ENCODE peak calls at places on chromosomes 4 and X, in nine cellular contexts. E, P, R, V, M, Z, J, H and B are unnamed samples.

GRCh38 chrX:113726898-113727297 is 857.0 kb upstream of the HTR2C start:
- DNase-seq in V (no peak), E (no peak), H (no peak), M (no peak), R (no peak), P (no peak), Z (no peak), J (no peak), B (no peak)

GRCh38 chrX:22889824-22890223 is 109.9 kb upstream of the DDX53 start:
- DNase-seq in V (no peak), H (no peak), J (no peak), M (no peak), R (peak; percentile 71), Z (no peak), P (no peak), E (no peak), B (no peak)

GRCh38 chr4:8427761-8428287 is 12.7 kb downstream of the ACOX3 start:
- DNase-seq in P (no peak), M (peak; percentile 50), Z (no peak), H (peak; percentile 76), E (no peak), R (no peak), J (no peak), V (no peak), B (no peak)

GRCh38 chr4:138329506-138330070 is 87.4 kb upstream of the SLC7A11 start:
- DNase-seq in R (no peak), M (no peak), H (no peak), V (no peak), Z (no peak), E (no peak), J (no peak), P (no peak), B (no peak)

GRCh38 chrX:40176256-40176978 is 78.7 kb upstream of the BCOR start:
- DNase-seq in J (peak; percentile 81), V (no peak), H (peak; percentile 89), R (no peak), Z (peak; percentile 36), M (peak; percentile 41), P (no peak), E (peak; percentile 57), B (no peak)

GRCh38 chrX:17414057-17414658 is 39.2 kb downstream of the NHS start:
- DNase-seq in H (no peak), M (no peak), E (no peak), J (no peak), Z (no peak), P (no peak), R (no peak), V (no peak), B (no peak)

GRCh38 chr4:150160473-150160872 is 82.2 kb downstream of the DCLK2 start:
- DNase-seq in H (no peak), R (no peak), J (no peak), E (no peak), Z (no peak), P (no peak), V (no peak), M (no peak), B (no peak)

GRCh38 chrX:132114607-132115006 is 13.2 kb downstream of the FRMD7 start:
- DNase-seq in M (no peak), J (no peak), P (no peak), V (no peak), R (peak; percentile 11), E (no peak), H (no peak), Z (no peak), B (no peak)

GRCh38 chr4:154744341-154744948 is 645 bp downstream of the LRAT start:
- DNase-seq in V (no peak), H (no peak), E (no peak), M (no peak), Z (no peak), R (no peak), P (no peak), J (no peak), B (no peak)

GRCh38 chr4:21134994-21135393 is 434.7 kb downstream of the PACRGL start:
- DNase-seq in Z (no peak), E (no peak), R (no peak), J (no peak), V (peak; percentile 76), H (peak; percentile 33), P (no peak), M (peak; percentile 4), B (no peak)

GRCh38 chr4:40828661-40829060 is 78.9 kb downstream of the NSUN7 start:
- DNase-seq in H (no peak), J (no peak), E (no peak), R (no peak), P (no peak), M (no peak), Z (no peak), V (no peak), B (no peak)

GRCh38 chr4:166165829-166166420 is 292.9 kb downstream of the TLL1 start:
- DNase-seq in J (no peak), Z (no peak), H (peak; percentile 70), P (peak; percentile 63), R (peak; percentile 76), V (peak; percentile 43), E (peak; percentile 17), M (peak; percentile 75), B (peak; percentile 80)

GRCh38 chr4:154643493-154643892 is 31.0 kb upstream of the FGG start:
- DNase-seq in P (no peak), R (no peak), H (no peak), Z (no peak), E (no peak), M (no peak), V (no peak), J (no peak), B (no peak)